ENCODE peak calls at places on chromosomes 6 and 20, in six cellular contexts. T is sigmoid colon, V is tibial nerve, N is stomach, H is A549, S is right lobe of liver. E is an unnamed sample. For H3K4me1, the result is how much of the 10 kb centered on the place peaks cover.

GRCh38 chr20:4082406-4083102 is 67.2 kb upstream of the RNF24 start:
- DNase-seq in T (peak), V (peak), N (no peak), H (no peak), S (peak), E (no peak)

GRCh38 chr6:167350322-167350721 is 25.4 kb downstream of the TTLL2 start:
- DNase-seq in T (no peak), V (no peak), N (no peak), H (no peak), S (no peak), E (no peak)

GRCh38 chr6:33633462-33634158 is 12.5 kb downstream of the ITPR3 start:
- DNase-seq in T (peak), V (no peak), N (peak), H (peak), S (no peak), E (no peak)

GRCh38 chr6:22079788-22080187 is 217.0 kb downstream of the PRL start:
- DNase-seq in T (no peak), V (no peak), N (no peak), H (no peak), S (no peak), E (no peak)

GRCh38 chr6:39937686-39938333 is 3.5 kb upstream of the MOCS1 start:
- DNase-seq in T (no peak), V (no peak), N (no peak), H (no peak), S (no peak), E (no peak)

GRCh38 chr6:41039060-41039998 is at the start of gene UNC5CL:
- DNase-seq in T (no peak), V (no peak), N (peak), H (peak), S (peak), E (no peak)

GRCh38 chr6:75333811-75334210 is 49.2 kb upstream of the TMEM30A start:
- DNase-seq in T (no peak), V (no peak), N (no peak), H (no peak), S (no peak), E (no peak)

GRCh38 chr6:43914272-43915147 is 144.5 kb downstream of the VEGFA start:
- DNase-seq in T (no peak), V (no peak), N (no peak), H (no peak), S (no peak), E (no peak)

GRCh38 chr6:38599261-38599660 is 40.5 kb downstream of the BTBD9 start:
- DNase-seq in T (no peak), V (no peak), N (no peak), H (no peak), S (no peak), E (no peak)

GRCh38 chr20:18001131-18001921 is 32.5 kb downstream of the MGME1 start:
- DNase-seq in T (peak), V (peak), N (peak), H (peak), S (peak), E (no peak)

GRCh38 chr6:154481541-154482013 is 28.9 kb downstream of the CNKSR3 start:
- DNase-seq in T (no peak), V (no peak), N (no peak), H (no peak), S (no peak), E (no peak)

GRCh38 chr20:3729811-3730550 is 2.5 kb upstream of the HSPA12B start:
- DNase-seq in T (peak), V (no peak), N (no peak), H (no peak), S (no peak), E (no peak)

GRCh38 chr6:79377047-79377446 is 142.6 kb upstream of the HMGN3 start:
- DNase-seq in T (no peak), V (no peak), N (no peak), H (no peak), S (no peak), E (no peak)

GRCh38 chr6:84028350-84028749 is 5.2 kb upstream of the MRAP2 start:
- DNase-seq in T (no peak), V (no peak), N (no peak), H (no peak), S (no peak), E (no peak)

GRCh38 chr6:4664117-4664626 is 112.0 kb upstream of the CDYL start:
- DNase-seq in T (peak), V (peak), N (no peak), H (no peak), S (no peak), E (no peak)

GRCh38 chr6:132805548-132805947 is 7.1 kb upstream of the SLC18B1 start:
- DNase-seq in T (no peak), V (no peak), N (no peak), H (no peak), S (no peak), E (no peak)

GRCh38 chr20:44031822-44032582 is 117.3 kb downstream of the TOX2 start:
- DNase-seq in T (peak), V (no peak), N (no peak), H (no peak), S (peak), E (no peak)

GRCh38 chr6:26304213-26305096 is 60.5 kb upstream of the BTN3A2 start:
- DNase-seq in T (peak), V (peak), N (no peak), H (peak), S (no peak), E (no peak)

GRCh38 chr6:110688661-110689268 is 126.5 kb downstream of the CDK19 start:
- DNase-seq in T (no peak), V (no peak), N (peak), H (no peak), S (no peak), E (no peak)

GRCh38 chr20:62328684-62329388 is 26.0 kb downstream of the ADRM1 start:
- DNase-seq in T (no peak), V (no peak), N (no peak), H (no peak), S (no peak), E (no peak)

GRCh38 chr6:19070520-19070919 is 683.4 kb downstream of the RNF144B start:
- DNase-seq in T (no peak), V (no peak), N (no peak), H (no peak), S (no peak), E (no peak)

GRCh38 chr6:45388328-45388727 is 10.6 kb upstream of the SUPT3H start:
- DNase-seq in T (no peak), V (no peak), N (no peak), H (no peak), S (no peak), E (no peak)

GRCh38 chr6:91288741-91289140 is 701.9 kb upstream of the MAP3K7 start:
- DNase-seq in T (no peak), V (no peak), N (no peak), H (no peak), S (no peak), E (no peak)

GRCh38 chr20:4699216-4699615 is 22.5 kb upstream of the PRND start:
- DNase-seq in T (no peak), V (no peak), N (no peak), H (no peak), S (no peak), E (no peak)

GRCh38 chr6:150930816-150931215 is 65.3 kb downstream of the MTHFD1L start:
- DNase-seq in T (no peak), V (no peak), N (no peak), H (peak), S (no peak), E (no peak)

GRCh38 chr6:168962886-168963285 is 290.8 kb downstream of the THBS2 start:
- DNase-seq in T (no peak), V (no peak), N (no peak), H (no peak), S (no peak), E (no peak)

GRCh38 chr6:136669299-136669699 is 119.1 kb upstream of the MAP7 start:
- DNase-seq in T (no peak), V (no peak), N (no peak), H (no peak), S (no peak), E (no peak)

GRCh38 chr6:3773696-3774298 is 22.3 kb upstream of the PXDC1 start:
- DNase-seq in T (no peak), V (peak), N (no peak), H (no peak), S (peak), E (no peak)

GRCh38 chr6:2035046-2035445 is 210.4 kb downstream of the GMDS start:
- DNase-seq in T (no peak), V (no peak), N (peak), H (no peak), S (peak), E (no peak)

GRCh38 chr20:15977758-15978157 is 595.5 kb downstream of the KIF16B start:
- DNase-seq in T (no peak), V (no peak), N (no peak), H (no peak), S (no peak), E (no peak)

GRCh38 chr20:5974531-5974930 is 24.1 kb downstream of the MCM8 start:
- DNase-seq in T (no peak), V (no peak), N (no peak), H (no peak), S (no peak), E (no peak)

GRCh38 chr6:130434174-130434873 is 68.5 kb downstream of the TMEM200A start:
- DNase-seq in T (no peak), V (no peak), N (no peak), H (no peak), S (no peak), E (no peak)

GRCh38 chr6:83917001-83917400 is 57.5 kb downstream of the CYB5R4 start:
- DNase-seq in T (no peak), V (no peak), N (no peak), H (no peak), S (no peak), E (no peak)

GRCh38 chr20:8964944-8965562 is 103.8 kb upstream of the PLCB4 start:
- DNase-seq in T (no peak), V (no peak), N (no peak), H (no peak), S (no peak), E (no peak)

DNA sequence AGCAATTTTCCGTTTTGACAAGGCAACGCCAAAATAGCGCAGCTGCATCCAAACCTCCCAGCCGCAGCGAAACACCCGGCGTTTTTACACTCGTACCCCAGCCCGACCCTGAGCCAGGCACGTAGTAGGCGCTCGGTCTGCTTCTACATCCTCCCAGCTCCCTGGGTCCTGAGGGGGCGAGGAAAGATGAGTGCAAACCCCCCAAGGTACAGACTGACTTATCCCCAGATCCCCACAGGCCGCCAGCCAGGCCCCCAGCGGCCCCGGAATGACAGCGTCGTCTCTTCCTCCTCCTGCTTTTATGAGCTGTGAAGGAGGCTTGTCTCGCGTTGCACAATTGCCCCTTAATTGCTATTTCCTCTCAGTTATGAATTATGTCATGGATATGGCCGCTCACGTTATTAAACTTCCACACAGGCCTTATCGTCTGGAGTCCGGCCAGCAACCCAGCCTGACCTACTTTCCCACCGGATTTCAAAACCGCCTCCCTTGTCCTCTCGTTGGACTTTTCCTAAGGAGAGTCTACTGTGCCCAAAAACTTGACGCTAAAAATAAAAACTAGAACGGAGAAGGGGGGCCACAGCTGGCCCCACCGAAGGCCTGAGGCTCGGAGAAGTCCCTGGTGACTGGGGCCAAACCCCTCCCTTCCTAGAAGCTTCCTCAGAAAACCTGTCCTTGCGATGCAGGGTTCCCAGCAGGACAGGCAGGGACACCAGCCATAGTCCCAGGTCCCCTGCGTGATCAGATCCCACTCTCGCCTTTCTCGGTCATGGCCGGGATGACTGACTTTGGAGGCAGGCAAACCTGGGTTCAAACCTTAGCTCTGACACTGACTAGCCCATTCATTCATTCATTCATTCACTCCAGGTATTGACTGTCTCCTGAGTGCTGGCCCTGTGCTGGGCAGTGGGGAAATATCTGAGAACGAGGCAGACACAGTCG is 130.9 kb upstream of the PTPN1 start:
- DNase-seq in T (peak), V (peak), N (peak), H (no peak), S (peak), E (peak)
- TF ChIP-seq POLR2A in T (peak), V (peak), N (no peak), H (no peak), S (peak), E (peak)

GRCh38 chr20:19304886-19305415 is 92.5 kb downstream of the SLC24A3 start:
- DNase-seq in T (no peak), V (no peak), N (no peak), H (no peak), S (no peak), E (no peak)
- H3K4me1 ChIP-seq in T (under half), V (under half), N (under half), H (under half), S (under half), E (under half)

GRCh38 chr6:145882121-145882531 is 67.5 kb upstream of the FBXO30 start:
- DNase-seq in T (no peak), V (no peak), N (no peak), H (no peak), S (no peak), E (no peak)
- TF ChIP-seq POLR2A in T (no peak), V (no peak), N (no peak), H (no peak), S (no peak), E (no peak)

DNA sequence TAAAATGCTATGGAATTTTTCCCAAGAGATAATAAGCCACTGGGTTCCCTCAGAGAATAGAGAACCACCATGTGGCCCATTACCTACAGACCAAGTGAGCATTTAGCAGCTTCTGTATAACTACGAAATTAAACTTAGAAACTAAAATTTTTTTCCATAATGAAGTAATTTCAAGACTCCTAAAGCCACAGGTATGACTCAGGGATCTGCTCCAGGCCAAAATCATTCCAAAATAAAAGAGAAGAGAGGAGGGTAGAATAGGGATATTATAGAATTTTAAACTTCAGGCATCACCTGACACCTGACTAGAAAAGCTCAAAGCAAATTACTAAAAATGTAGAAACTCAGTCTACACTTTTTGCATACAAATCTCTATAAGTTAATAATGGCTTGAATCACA is 108.9 kb upstream of the DST start:
- DNase-seq in T (no peak), V (no peak), N (no peak), H (no peak), S (no peak), E (no peak)
- H3K4me1 ChIP-seq in T (half or more), V (under half), N (under half), H (half or more), S (under half), E (under half)

GRCh38 chr6:138692058-138692977 is 81.3 kb upstream of the CCDC28A start:
- DNase-seq in T (peak), V (peak), N (peak), H (peak), S (peak), E (no peak)
- TF ChIP-seq POLR2A in T (no peak), V (peak), N (no peak), H (no peak), S (no peak), E (peak)